ENCODE peak calls at places on chromosomes 3 and 15, in eight cellular contexts. B is Ammon's horn, I is foreskin fibroblast, N is astrocyte, W is activated gamma-delta T cell treated with Interleukin-2 at 50 U/mL for 16 hours, O is T-cell, G is Daoy, K is tibial artery. L is an unnamed sample.

GRCh38 chr3:149970716-149971402 is at the start of gene PFN2:
- DNase-seq in B (peak), I (peak), N (peak), W (peak), O (peak), G (peak), K (peak), L (peak)

GRCh38 chr15:67685716-67686115 is 139.6 kb upstream of the SKOR1 start:
- DNase-seq in B (no peak), I (no peak), N (no peak), W (no peak), O (no peak), G (no peak), K (no peak), L (no peak)

GRCh38 chr3:124281453-124282316 is 289.8 kb upstream of the ROPN1 start:
- DNase-seq in B (peak), I (peak), N (peak), W (no peak), O (no peak), G (peak), K (no peak), L (no peak)

GRCh38 chr15:36632196-36632595 is 52.8 kb downstream of the CDIN1 start:
- DNase-seq in B (no peak), I (peak), N (peak), W (no peak), O (no peak), G (peak), K (no peak), L (no peak)

GRCh38 chr3:42605550-42606173 is 5.2 kb downstream of the NKTR start:
- DNase-seq in B (peak), I (no peak), N (no peak), W (no peak), O (no peak), G (no peak), K (no peak), L (no peak)

GRCh38 chr3:33798418-33799201 is at the start of gene PDCD6IP:
- DNase-seq in B (peak), I (peak), N (peak), W (peak), O (peak), G (peak), K (peak), L (peak)

GRCh38 chr3:124429129-124429815 is 301.0 kb upstream of the UMPS start:
- DNase-seq in B (no peak), I (peak), N (peak), W (no peak), O (no peak), G (peak), K (no peak), L (no peak)

GRCh38 chr15:65211157-65211982 is at the start of gene CILP:
- DNase-seq in B (no peak), I (peak), N (peak), W (no peak), O (no peak), G (peak), K (peak), L (no peak)

GRCh38 chr3:189664311-189664710 is 33.1 kb downstream of the TP63 start:
- DNase-seq in B (no peak), I (peak), N (peak), W (no peak), O (no peak), G (peak), K (peak), L (no peak)

GRCh38 chr3:155217591-155217990 is 75.9 kb downstream of the STRIT1 start:
- DNase-seq in B (no peak), I (peak), N (no peak), W (no peak), O (no peak), G (no peak), K (no peak), L (no peak)

GRCh38 chr3:130841357-130841756 is 52.5 kb upstream of the ATP2C1 start:
- DNase-seq in B (no peak), I (no peak), N (peak), W (no peak), O (no peak), G (peak), K (no peak), L (no peak)

GRCh38 chr3:46619845-46620778 is 7.8 kb downstream of the FAM240A start:
- DNase-seq in B (no peak), I (no peak), N (no peak), W (no peak), O (no peak), G (no peak), K (no peak), L (no peak)

GRCh38 chr3:170717410-170718402 is 131.8 kb upstream of the SLC7A14 start:
- DNase-seq in B (no peak), I (peak), N (peak), W (no peak), O (no peak), G (no peak), K (peak), L (no peak)

GRCh38 chr15:47673343-47673761 is 44.0 kb upstream of the SEMA6D start:
- DNase-seq in B (peak), I (peak), N (no peak), W (no peak), O (no peak), G (no peak), K (peak), L (no peak)

GRCh38 chr15:60572462-60573214 is 93.7 kb upstream of the ICE2 start:
- DNase-seq in B (no peak), I (no peak), N (no peak), W (no peak), O (no peak), G (no peak), K (no peak), L (no peak)

GRCh38 chr15:73584699-73585420 is 48.3 kb downstream of the NPTN start:
- DNase-seq in B (no peak), I (no peak), N (peak), W (no peak), O (no peak), G (no peak), K (no peak), L (no peak)

GRCh38 chr15:64163662-64164362 is 990 bp upstream of the PPIB start:
- DNase-seq in B (no peak), I (peak), N (no peak), W (no peak), O (no peak), G (no peak), K (peak), L (no peak)

GRCh38 chr3:66592927-66593625 is 92.3 kb upstream of the LRIG1 start:
- DNase-seq in B (no peak), I (peak), N (peak), W (no peak), O (no peak), G (no peak), K (no peak), L (no peak)

GRCh38 chr3:74613566-74613965 is 893 bp downstream of the CNTN3 start:
- DNase-seq in B (no peak), I (peak), N (no peak), W (no peak), O (no peak), G (no peak), K (no peak), L (no peak)

L was measured in naive thymus-derived CD8-positive, alpha-beta T cell.